ENCODE peak calls at places on chromosomes 1 and 21, in ten cellular contexts. G is cardiac muscle cell, E is sigmoid colon, S is A549, L is HCT116, J is Karpas-422, V is thyroid gland, U is neuronal stem cell, F is pancreas, P is endodermal cell. X is an unnamed sample. For H3K4me1, the result is how much of the 10 kb centered on the place peaks cover.

GRCh38 chr1:94425821-94426484 is 7.8 kb downstream of the ABCD3 start:
- DNase-seq in V (no peak), U (no peak), L (no peak), J (no peak), F (no peak), E (no peak), S (no peak), G (no peak), P (no peak), X (no peak)

GRCh38 chr1:172135923-172136610 is 284.4 kb upstream of the C1orf105 start:
- DNase-seq in S (no peak), G (no peak), U (no peak), F (no peak), E (no peak), V (no peak), L (no peak), P (no peak), J (no peak), X (no peak)

GRCh38 chr1:208154040-208154439 is 90.1 kb downstream of the PLXNA2 start:
- DNase-seq in U (no peak), F (no peak), E (peak), V (peak), L (no peak), S (no peak), G (no peak), J (no peak), P (no peak), X (no peak)

GRCh38 chr1:232260861-232261260 is 369.1 kb downstream of the SIPA1L2 start:
- DNase-seq in V (no peak), U (no peak), J (no peak), S (no peak), P (no peak), G (no peak), L (no peak), E (no peak), F (no peak), X (no peak)

GRCh38 chr1:205827623-205828022 is 14.6 kb upstream of the SLC41A1 start:
- DNase-seq in V (no peak), G (no peak), S (peak), E (no peak), U (no peak), J (no peak), P (peak), L (no peak), F (no peak), X (no peak)

GRCh38 chr21:34205811-34206635 is 132.6 kb downstream of the MRPS6 start:
- DNase-seq in P (no peak), G (no peak), J (no peak), E (no peak), F (no peak), U (no peak), L (no peak), S (no peak), V (no peak), X (no peak)

GRCh38 chr1:83760211-83760978 is 238.5 kb downstream of the TTLL7 start:
- DNase-seq in P (no peak), J (peak), L (no peak), S (no peak), E (no peak), G (no peak), V (no peak), U (no peak), F (no peak), X (no peak)

GRCh38 chr1:209673631-209674417 is 1.4 kb upstream of the G0S2 start:
- DNase-seq in L (no peak), G (no peak), J (no peak), S (no peak), E (peak), U (no peak), F (no peak), P (no peak), V (no peak), X (no peak)

GRCh38 chr1:24990796-24991195 is 60.7 kb upstream of the RUNX3 start:
- DNase-seq in E (no peak), F (no peak), G (no peak), J (no peak), S (no peak), U (no peak), P (no peak), L (no peak), V (no peak), X (no peak)

GRCh38 chr1:164240081-164240480 is 318.9 kb upstream of the PBX1 start:
- DNase-seq in V (peak), U (no peak), G (peak), S (peak), P (peak), E (no peak), F (no peak), L (no peak), J (peak), X (peak)

GRCh38 chr1:37509181-37509580 is 5.4 kb downstream of the MEAF6 start:
- DNase-seq in S (peak), J (no peak), E (no peak), V (no peak), G (no peak), P (no peak), F (no peak), L (no peak), U (no peak), X (no peak)

GRCh38 chr1:213245270-213245669 is 194.2 kb downstream of the RPS6KC1 start:
- DNase-seq in G (no peak), S (no peak), E (no peak), J (no peak), L (no peak), P (no peak), U (no peak), V (no peak), F (no peak), X (no peak)

GRCh38 chr1:98452162-98452561 is 209.4 kb upstream of the SNX7 start:
- DNase-seq in P (no peak), L (no peak), G (no peak), V (no peak), J (no peak), S (no peak), E (no peak), F (no peak), U (no peak), X (no peak)

GRCh38 chr21:36436829-36437744 is 42.8 kb downstream of the CLDN14 start:
- DNase-seq in J (no peak), L (no peak), G (no peak), V (no peak), F (no peak), P (no peak), E (no peak), U (no peak), S (no peak), X (no peak)

GRCh38 chr1:207815913-207816312 is 64.1 kb downstream of the CD46 start:
- DNase-seq in U (no peak), L (no peak), P (no peak), F (no peak), E (no peak), V (no peak), J (no peak), S (no peak), G (no peak), X (no peak)

GRCh38 chr1:178055779-178056471 is 38.0 kb upstream of the RASAL2 start:
- DNase-seq in J (peak), U (no peak), V (no peak), P (peak), G (no peak), E (no peak), S (peak), L (peak), F (no peak), X (no peak)

GRCh38 chr1:180415985-180416633 is 86.3 kb downstream of the ACBD6 start:
- DNase-seq in E (no peak), F (no peak), G (peak), V (no peak), P (no peak), L (peak), J (peak), U (peak), S (peak), X (no peak)

GRCh38 chr1:223225481-223225880 is 82.4 kb upstream of the TLR5 start:
- DNase-seq in F (no peak), S (no peak), V (no peak), P (no peak), J (no peak), G (no peak), L (no peak), E (no peak), U (no peak), X (no peak)

GRCh38 chr1:171985639-171986038 is 144.3 kb downstream of the DNM3 start:
- DNase-seq in E (no peak), V (no peak), F (no peak), L (peak), G (peak), U (no peak), S (peak), J (peak), P (peak), X (no peak)

GRCh38 chr1:92838519-92838918 is 6.7 kb downstream of the RPL5 start:
- DNase-seq in V (no peak), P (no peak), F (no peak), G (no peak), E (no peak), J (no peak), U (no peak), S (no peak), L (no peak), X (no peak)
- H3K4me1 ChIP-seq in V (under half), P (under half), F (under half), G (under half), E (half or more), J (under half), U (under half), S (under half), L (under half), X (under half)

GRCh38 chr1:153608089-153608672 is 4.8 kb downstream of the S100A16 start:
- DNase-seq in V (no peak), P (peak), J (no peak), F (no peak), U (no peak), L (no peak), S (peak), E (no peak), G (no peak), X (no peak)
- H3K4me3 ChIP-seq in V (no peak), P (peak), J (no peak), F (peak), U (no peak), L (peak), S (peak), E (peak), G (no peak), X (no peak)

GRCh38 chr21:41373769-41374168 is 11.9 kb downstream of the MX2 start:
- DNase-seq in U (no peak), G (no peak), F (no peak), J (no peak), V (no peak), E (no peak), S (no peak), P (peak), L (no peak), X (no peak)

GRCh38 chr21:41374867-41375533 is 13.2 kb downstream of the MX2 start:
- DNase-seq in P (peak), S (no peak), J (no peak), E (no peak), L (no peak), G (no peak), V (no peak), U (no peak), F (no peak), X (no peak)

GRCh38 chr21:41371698-41372030 is 9.8 kb downstream of the MX2 start:
- DNase-seq in V (no peak), L (no peak), G (no peak), J (no peak), E (no peak), S (no peak), U (no peak), P (no peak), F (no peak), X (no peak)

GRCh38 chr21:41374177-41374712 is 12.4 kb downstream of the MX2 start:
- DNase-seq in P (peak), G (no peak), E (peak), V (no peak), S (no peak), F (no peak), L (no peak), U (no peak), J (no peak), X (no peak)

DNA sequence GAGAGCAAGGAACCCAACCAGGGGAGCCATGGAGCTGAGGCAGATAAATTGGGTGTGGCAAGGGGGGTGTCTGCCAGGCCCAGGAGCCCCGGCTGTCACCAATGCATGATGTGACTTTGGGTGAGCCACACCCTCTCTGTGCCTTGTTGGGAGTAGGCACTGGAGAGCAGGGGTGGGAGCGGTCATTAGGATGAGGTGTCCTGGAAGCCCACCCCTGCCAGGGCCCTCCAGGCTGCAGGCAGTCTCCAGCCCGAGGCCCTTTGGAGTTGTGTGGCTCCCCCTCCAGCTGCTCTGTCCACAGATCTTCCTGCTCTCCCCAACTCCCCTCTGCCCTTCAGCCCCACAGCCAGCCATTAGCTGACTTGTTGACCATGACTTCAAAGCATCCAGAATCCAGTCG is 11.4 kb downstream of the MX2 start:
- DNase-seq in F (no peak), J (no peak), P (peak), S (no peak), G (no peak), U (no peak), V (no peak), L (no peak), E (no peak), X (no peak)
- H3K4me1 ChIP-seq in F (under half), J (under half), P (under half), S (under half), G (under half), U (under half), V (under half), L (under half), E (under half), X (under half)

GRCh38 chr1:56626546-56626945 is 18.6 kb upstream of the PRKAA2 start:
- DNase-seq in L (no peak), E (no peak), V (no peak), S (no peak), P (no peak), G (no peak), U (no peak), F (no peak), J (no peak), X (no peak)
- H3K4me3 ChIP-seq in L (no peak), E (no peak), V (no peak), S (no peak), P (no peak), G (no peak), U (no peak), F (no peak), J (no peak), X (no peak)